ENCODE peak calls at places on chromosomes 4 and X, in seven cellular contexts. One of them, this sample, is unnamed.

GRCh38 chr4:2768921-2769336 is 12.8 kb upstream of the TNIP2 start:
- DNase-seq in fibroblast of lung: no peak
- DNase-seq in suprapubic skin: no peak
- DNase-seq in A549: no peak
- DNase-seq in neural progenitor cell: no peak
- DNase-seq in body of pancreas: no peak
- DNase-seq in left lung: no peak
- DNase-seq in this sample: no peak

GRCh38 chr4:4950891-4951290 is 68.4 kb downstream of the CYTL1 start:
- DNase-seq in fibroblast of lung: no peak
- DNase-seq in suprapubic skin: no peak
- DNase-seq in A549: no peak
- DNase-seq in neural progenitor cell: no peak
- DNase-seq in body of pancreas: no peak
- DNase-seq in left lung: peak
- DNase-seq in this sample: no peak

GRCh38 chrX:133414399-133415275 is 652 bp downstream of the GPC4 start:
- DNase-seq in fibroblast of lung: peak
- DNase-seq in suprapubic skin: no peak
- DNase-seq in A549: peak
- DNase-seq in neural progenitor cell: peak
- DNase-seq in body of pancreas: peak
- DNase-seq in left lung: peak
- DNase-seq in this sample: no peak

GRCh38 chrX:13776387-13776786 is 40.5 kb downstream of the GPM6B start:
- DNase-seq in fibroblast of lung: no peak
- DNase-seq in suprapubic skin: no peak
- DNase-seq in A549: no peak
- DNase-seq in neural progenitor cell: no peak
- DNase-seq in body of pancreas: no peak
- DNase-seq in left lung: no peak
- DNase-seq in this sample: no peak

GRCh38 chr4:26105815-26106699 is 192.0 kb downstream of the SMIM20 start:
- DNase-seq in fibroblast of lung: peak
- DNase-seq in suprapubic skin: no peak
- DNase-seq in A549: no peak
- DNase-seq in neural progenitor cell: no peak
- DNase-seq in body of pancreas: no peak
- DNase-seq in left lung: no peak
- DNase-seq in this sample: no peak

GRCh38 chrX:49042581-49043219 is 457 bp downstream of the TFE3 start:
- DNase-seq in fibroblast of lung: peak
- DNase-seq in suprapubic skin: no peak
- DNase-seq in A549: no peak
- DNase-seq in neural progenitor cell: no peak
- DNase-seq in body of pancreas: no peak
- DNase-seq in left lung: no peak
- DNase-seq in this sample: no peak

GRCh38 chr4:47623916-47624554 is 139.0 kb downstream of the ATP10D start:
- DNase-seq in fibroblast of lung: peak
- DNase-seq in suprapubic skin: no peak
- DNase-seq in A549: no peak
- DNase-seq in neural progenitor cell: no peak
- DNase-seq in body of pancreas: no peak
- DNase-seq in left lung: no peak
- DNase-seq in this sample: no peak

GRCh38 chr4:103887191-103887590 is 167.4 kb upstream of the TACR3 start:
- DNase-seq in fibroblast of lung: peak
- DNase-seq in suprapubic skin: no peak
- DNase-seq in A549: no peak
- DNase-seq in neural progenitor cell: no peak
- DNase-seq in body of pancreas: no peak
- DNase-seq in left lung: no peak
- DNase-seq in this sample: no peak

GRCh38 chr4:7157666-7158065 is 34.7 kb upstream of the SORCS2 start:
- DNase-seq in fibroblast of lung: no peak
- DNase-seq in suprapubic skin: peak
- DNase-seq in A549: no peak
- DNase-seq in neural progenitor cell: no peak
- DNase-seq in body of pancreas: no peak
- DNase-seq in left lung: no peak
- DNase-seq in this sample: no peak

GRCh38 chr4:82865592-82865991 is 25.4 kb downstream of the SEC31A start:
- DNase-seq in fibroblast of lung: peak
- DNase-seq in suprapubic skin: no peak
- DNase-seq in A549: peak
- DNase-seq in neural progenitor cell: no peak
- DNase-seq in body of pancreas: no peak
- DNase-seq in left lung: no peak
- DNase-seq in this sample: no peak

GRCh38 chr4:112355662-112356061 is 58.5 kb downstream of the ALPK1 start:
- DNase-seq in fibroblast of lung: no peak
- DNase-seq in suprapubic skin: no peak
- DNase-seq in A549: no peak
- DNase-seq in neural progenitor cell: no peak
- DNase-seq in body of pancreas: no peak
- DNase-seq in left lung: peak
- DNase-seq in this sample: no peak

GRCh38 chr4:2068198-2068470 is 9.0 kb downstream of the NAT8L start:
- DNase-seq in fibroblast of lung: peak
- DNase-seq in suprapubic skin: no peak
- DNase-seq in A549: no peak
- DNase-seq in neural progenitor cell: no peak
- DNase-seq in body of pancreas: no peak
- DNase-seq in left lung: peak
- DNase-seq in this sample: no peak

GRCh38 chr4:140937866-140938265 is 181.7 kb upstream of the TBC1D9 start:
- DNase-seq in fibroblast of lung: peak
- DNase-seq in suprapubic skin: no peak
- DNase-seq in A549: peak
- DNase-seq in neural progenitor cell: no peak
- DNase-seq in body of pancreas: no peak
- DNase-seq in left lung: no peak
- DNase-seq in this sample: no peak

GRCh38 chr4:148881860-148882643 is 439.8 kb upstream of the NR3C2 start:
- DNase-seq in fibroblast of lung: no peak
- DNase-seq in suprapubic skin: no peak
- DNase-seq in A549: no peak
- DNase-seq in neural progenitor cell: peak
- DNase-seq in body of pancreas: no peak
- DNase-seq in left lung: no peak
- DNase-seq in this sample: no peak

GRCh38 chr4:86250006-86250405 is 109.8 kb downstream of the MAPK10 start:
- DNase-seq in fibroblast of lung: peak
- DNase-seq in suprapubic skin: no peak
- DNase-seq in A549: no peak
- DNase-seq in neural progenitor cell: no peak
- DNase-seq in body of pancreas: no peak
- DNase-seq in left lung: no peak
- DNase-seq in this sample: no peak

GRCh38 chrX:100381613-100382012 is 28.5 kb downstream of the PCDH19 start:
- DNase-seq in fibroblast of lung: no peak
- DNase-seq in suprapubic skin: no peak
- DNase-seq in A549: no peak
- DNase-seq in neural progenitor cell: no peak
- DNase-seq in body of pancreas: no peak
- DNase-seq in left lung: no peak
- DNase-seq in this sample: no peak

GRCh38 chrX:21638311-21638710 is 19.8 kb downstream of the KLHL34 start:
- DNase-seq in fibroblast of lung: peak
- DNase-seq in suprapubic skin: no peak
- DNase-seq in A549: no peak
- DNase-seq in neural progenitor cell: no peak
- DNase-seq in body of pancreas: no peak
- DNase-seq in left lung: no peak
- DNase-seq in this sample: no peak

GRCh38 chr4:172869621-172870268 is 298.9 kb upstream of the GALNT7 start:
- DNase-seq in fibroblast of lung: no peak
- DNase-seq in suprapubic skin: no peak
- DNase-seq in A549: no peak
- DNase-seq in neural progenitor cell: no peak
- DNase-seq in body of pancreas: no peak
- DNase-seq in left lung: no peak
- DNase-seq in this sample: no peak

GRCh38 chrX:134797390-134797700 is 139.1 kb upstream of the PLAC1 start:
- DNase-seq in fibroblast of lung: no peak
- DNase-seq in suprapubic skin: no peak
- DNase-seq in A549: no peak
- DNase-seq in neural progenitor cell: no peak
- DNase-seq in body of pancreas: no peak
- DNase-seq in left lung: no peak
- DNase-seq in this sample: no peak

GRCh38 chrX:49695276-49696180 is at the start of gene PAGE1:
- DNase-seq in fibroblast of lung: no peak
- DNase-seq in suprapubic skin: no peak
- DNase-seq in A549: no peak
- DNase-seq in neural progenitor cell: no peak
- DNase-seq in body of pancreas: no peak
- DNase-seq in left lung: no peak
- DNase-seq in this sample: no peak

GRCh38 chr4:39118034-39118658 is 56.1 kb downstream of the KLHL5 start:
- DNase-seq in fibroblast of lung: no peak
- DNase-seq in suprapubic skin: no peak
- DNase-seq in A549: no peak
- DNase-seq in neural progenitor cell: no peak
- DNase-seq in body of pancreas: no peak
- DNase-seq in left lung: no peak
- DNase-seq in this sample: peak

GRCh38 chr4:20192754-20193521 is 58.8 kb upstream of the SLIT2 start:
- DNase-seq in fibroblast of lung: peak
- DNase-seq in suprapubic skin: no peak
- DNase-seq in A549: no peak
- DNase-seq in neural progenitor cell: no peak
- DNase-seq in body of pancreas: no peak
- DNase-seq in left lung: no peak
- DNase-seq in this sample: no peak

GRCh38 chrX:132119821-132120220 is 8.0 kb downstream of the FRMD7 start:
- DNase-seq in fibroblast of lung: no peak
- DNase-seq in suprapubic skin: no peak
- DNase-seq in A549: no peak
- DNase-seq in neural progenitor cell: peak
- DNase-seq in body of pancreas: no peak
- DNase-seq in left lung: no peak
- DNase-seq in this sample: no peak

GRCh38 chr4:26287748-26288147 is 33.1 kb upstream of the RBPJ start:
- DNase-seq in fibroblast of lung: no peak
- DNase-seq in suprapubic skin: no peak
- DNase-seq in A549: no peak
- DNase-seq in neural progenitor cell: no peak
- DNase-seq in body of pancreas: no peak
- DNase-seq in left lung: no peak
- DNase-seq in this sample: no peak

GRCh38 chr4:6342530-6343293 is 73.1 kb downstream of the WFS1 start:
- DNase-seq in fibroblast of lung: peak
- DNase-seq in suprapubic skin: no peak
- DNase-seq in A549: peak
- DNase-seq in neural progenitor cell: peak
- DNase-seq in body of pancreas: no peak
- DNase-seq in left lung: peak
- DNase-seq in this sample: peak

DNA sequence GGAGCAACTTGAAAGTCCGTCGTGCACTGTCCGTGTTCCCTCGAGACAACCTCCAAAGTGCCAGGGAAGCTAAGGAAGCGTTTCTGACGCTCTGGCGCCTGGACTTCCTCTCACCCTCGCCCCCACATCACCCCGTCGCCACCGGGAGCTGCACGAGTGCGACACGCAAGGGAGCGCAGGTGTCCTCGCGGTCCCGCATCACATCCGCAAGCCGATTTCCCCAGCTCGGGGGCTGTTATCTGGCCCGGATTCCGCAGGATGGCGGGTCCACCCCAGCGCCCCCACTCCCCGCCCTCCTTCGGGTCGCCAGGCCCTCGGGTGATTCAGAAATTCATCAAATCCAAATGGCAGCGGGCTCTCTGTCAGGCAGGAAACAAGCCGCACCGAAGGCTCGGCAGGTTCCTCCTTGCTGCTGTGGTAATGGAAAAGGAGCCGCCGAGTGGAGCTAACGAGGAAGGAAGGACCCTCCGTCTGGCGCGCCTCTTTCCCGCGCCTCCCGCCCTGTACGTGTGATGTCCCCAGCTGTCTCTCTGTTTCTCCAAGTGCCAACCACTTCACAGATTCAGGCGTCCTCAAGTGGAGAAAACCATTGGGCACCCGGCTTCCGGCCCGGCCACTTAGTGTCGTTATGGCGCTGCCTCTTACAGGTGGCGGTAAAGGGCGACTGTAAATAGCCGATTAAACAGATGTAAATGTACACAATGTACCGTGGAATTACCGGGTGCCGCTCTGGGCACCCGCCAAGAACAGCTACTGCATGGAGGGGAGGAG is 901 bp upstream of the SETD7 start:
- DNase-seq in fibroblast of lung: peak
- DNase-seq in suprapubic skin: peak
- DNase-seq in A549: peak
- DNase-seq in neural progenitor cell: peak
- DNase-seq in body of pancreas: peak
- DNase-seq in left lung: peak
- DNase-seq in this sample: peak
- TF ChIP-seq CTCF in fibroblast of lung: no peak
- TF ChIP-seq CTCF in suprapubic skin: no peak
- TF ChIP-seq CTCF in A549: no peak
- TF ChIP-seq CTCF in neural progenitor cell: peak
- TF ChIP-seq CTCF in body of pancreas: no peak
- TF ChIP-seq CTCF in left lung: no peak
- TF ChIP-seq CTCF in this sample: no peak

GRCh38 chr4:73585345-73585744 is 34.9 kb downstream of the RASSF6 start:
- DNase-seq in fibroblast of lung: no peak
- DNase-seq in suprapubic skin: no peak
- DNase-seq in A549: no peak
- DNase-seq in neural progenitor cell: no peak
- DNase-seq in body of pancreas: no peak
- DNase-seq in left lung: no peak
- DNase-seq in this sample: no peak
- H3K27ac ChIP-seq in fibroblast of lung: no peak
- H3K27ac ChIP-seq in suprapubic skin: no peak
- H3K27ac ChIP-seq in A549: peak
- H3K27ac ChIP-seq in neural progenitor cell: no peak
- H3K27ac ChIP-seq in body of pancreas: no peak
- H3K27ac ChIP-seq in left lung: no peak
- H3K27ac ChIP-seq in this sample: no peak

GRCh38 chrX:10089378-10089795 is 67.4 kb upstream of the CLCN4 start:
- DNase-seq in fibroblast of lung: peak
- DNase-seq in suprapubic skin: no peak
- DNase-seq in A549: peak
- DNase-seq in neural progenitor cell: no peak
- DNase-seq in body of pancreas: no peak
- DNase-seq in left lung: no peak
- DNase-seq in this sample: no peak
- H3K4me3 ChIP-seq in fibroblast of lung: no peak
- H3K4me3 ChIP-seq in suprapubic skin: no peak
- H3K4me3 ChIP-seq in A549: no peak
- H3K4me3 ChIP-seq in neural progenitor cell: no peak
- H3K4me3 ChIP-seq in body of pancreas: no peak
- H3K4me3 ChIP-seq in left lung: no peak
- H3K4me3 ChIP-seq in this sample: no peak

DNA sequence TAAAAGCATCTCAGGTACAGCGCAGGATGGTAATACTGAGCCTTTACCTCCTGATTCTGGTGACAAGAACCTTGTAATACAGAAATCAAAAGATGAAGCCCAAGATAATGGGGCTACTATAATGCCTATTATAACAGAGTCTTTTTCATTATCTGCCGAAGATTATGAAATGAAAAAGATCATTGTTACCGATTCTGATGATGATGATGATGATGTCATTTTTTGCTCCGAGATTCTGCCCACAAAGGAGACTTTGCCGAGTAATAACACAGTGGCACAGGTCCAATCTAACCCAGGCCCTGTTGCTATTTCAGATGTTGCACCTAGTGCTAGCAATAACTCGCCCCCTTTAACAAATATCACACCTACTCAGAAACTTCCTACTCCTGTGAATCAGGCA is 3.2 kb downstream of the ZBTB33 start:
- DNase-seq in fibroblast of lung: no peak
- DNase-seq in suprapubic skin: no peak
- DNase-seq in A549: no peak
- DNase-seq in neural progenitor cell: no peak
- DNase-seq in body of pancreas: no peak
- DNase-seq in left lung: no peak
- DNase-seq in this sample: no peak
- TF ChIP-seq CTCF in fibroblast of lung: no peak
- TF ChIP-seq CTCF in suprapubic skin: no peak
- TF ChIP-seq CTCF in A549: no peak
- TF ChIP-seq CTCF in neural progenitor cell: no peak
- TF ChIP-seq CTCF in body of pancreas: no peak
- TF ChIP-seq CTCF in left lung: no peak
- TF ChIP-seq CTCF in this sample: no peak